ENCODE peak calls at places on chromosomes 16 and 17, in ten cellular contexts. One of them, this sample, is unnamed.

GRCh38 chr17:8153550-8153956 is 1.3 kb upstream of the PER1 start:
- DNase-seq in gastrocnemius medialis: peak; percentile 78
- DNase-seq in lower lobe of right lung: peak; percentile 81
- DNase-seq in sigmoid colon: peak; percentile 94
- DNase-seq in naive thymus-derived CD4-positive, alpha-beta T cell: peak; percentile 44
- DNase-seq in body of pancreas: peak; percentile 97
- DNase-seq in NB4: peak; percentile 47
- DNase-seq in ascending aorta: peak; percentile 94
- DNase-seq in transverse colon: peak; percentile 85
- DNase-seq in H7: peak; percentile 47
- DNase-seq in this sample: peak; percentile 95

GRCh38 chr16:11546522-11547485 is 39.9 kb downstream of the LITAF start:
- DNase-seq in gastrocnemius medialis: no peak
- DNase-seq in lower lobe of right lung: no peak
- DNase-seq in sigmoid colon: no peak
- DNase-seq in naive thymus-derived CD4-positive, alpha-beta T cell: no peak
- DNase-seq in body of pancreas: no peak
- DNase-seq in NB4: no peak
- DNase-seq in ascending aorta: no peak
- DNase-seq in transverse colon: no peak
- DNase-seq in H7: no peak
- DNase-seq in this sample: no peak

GRCh38 chr16:3734758-3735221 is 17.5 kb upstream of the TRAP1 start:
- DNase-seq in gastrocnemius medialis: no peak
- DNase-seq in lower lobe of right lung: no peak
- DNase-seq in sigmoid colon: peak; percentile 60
- DNase-seq in naive thymus-derived CD4-positive, alpha-beta T cell: no peak
- DNase-seq in body of pancreas: no peak
- DNase-seq in NB4: no peak
- DNase-seq in ascending aorta: no peak
- DNase-seq in transverse colon: no peak
- DNase-seq in H7: no peak
- DNase-seq in this sample: no peak

GRCh38 chr16:14462811-14463210 is 167.2 kb downstream of the PARN start:
- DNase-seq in gastrocnemius medialis: no peak
- DNase-seq in lower lobe of right lung: no peak
- DNase-seq in sigmoid colon: no peak
- DNase-seq in naive thymus-derived CD4-positive, alpha-beta T cell: no peak
- DNase-seq in body of pancreas: no peak
- DNase-seq in NB4: no peak
- DNase-seq in ascending aorta: no peak
- DNase-seq in transverse colon: no peak
- DNase-seq in H7: no peak
- DNase-seq in this sample: no peak

GRCh38 chr17:18217412-18218015 is 7.9 kb upstream of the LLGL1 start:
- DNase-seq in gastrocnemius medialis: peak; percentile 38
- DNase-seq in lower lobe of right lung: peak; percentile 82
- DNase-seq in sigmoid colon: peak; percentile 87
- DNase-seq in naive thymus-derived CD4-positive, alpha-beta T cell: peak; percentile 60
- DNase-seq in body of pancreas: peak; percentile 80
- DNase-seq in NB4: peak; percentile 86
- DNase-seq in ascending aorta: peak; percentile 84
- DNase-seq in transverse colon: peak; percentile 82
- DNase-seq in H7: peak; percentile 92
- DNase-seq in this sample: no peak

GRCh38 chr17:633133-633532 is 81.5 kb downstream of the VPS53 start:
- DNase-seq in gastrocnemius medialis: no peak
- DNase-seq in lower lobe of right lung: no peak
- DNase-seq in sigmoid colon: no peak
- DNase-seq in naive thymus-derived CD4-positive, alpha-beta T cell: no peak
- DNase-seq in body of pancreas: no peak
- DNase-seq in NB4: no peak
- DNase-seq in ascending aorta: no peak
- DNase-seq in transverse colon: no peak
- DNase-seq in H7: no peak
- DNase-seq in this sample: peak; percentile 5

GRCh38 chr16:89602273-89602951 is 11.0 kb upstream of the DPEP1 start:
- DNase-seq in gastrocnemius medialis: no peak
- DNase-seq in lower lobe of right lung: no peak
- DNase-seq in sigmoid colon: no peak
- DNase-seq in naive thymus-derived CD4-positive, alpha-beta T cell: peak; percentile 37
- DNase-seq in body of pancreas: no peak
- DNase-seq in NB4: peak; percentile 88
- DNase-seq in ascending aorta: no peak
- DNase-seq in transverse colon: no peak
- DNase-seq in H7: peak; percentile 92
- DNase-seq in this sample: peak; percentile 43

GRCh38 chr17:26731005-26731921 is 562.7 kb upstream of the WSB1 start:
- DNase-seq in gastrocnemius medialis: no peak
- DNase-seq in lower lobe of right lung: no peak
- DNase-seq in sigmoid colon: no peak
- DNase-seq in naive thymus-derived CD4-positive, alpha-beta T cell: no peak
- DNase-seq in body of pancreas: no peak
- DNase-seq in NB4: no peak
- DNase-seq in ascending aorta: no peak
- DNase-seq in transverse colon: no peak
- DNase-seq in H7: no peak
- DNase-seq in this sample: no peak

GRCh38 chr16:16096161-16096857 is 127.0 kb downstream of the ABCC6 start:
- DNase-seq in gastrocnemius medialis: no peak
- DNase-seq in lower lobe of right lung: no peak
- DNase-seq in sigmoid colon: peak; percentile 92
- DNase-seq in naive thymus-derived CD4-positive, alpha-beta T cell: no peak
- DNase-seq in body of pancreas: peak; percentile 43
- DNase-seq in NB4: no peak
- DNase-seq in ascending aorta: peak; percentile 87
- DNase-seq in transverse colon: peak; percentile 39
- DNase-seq in H7: no peak
- DNase-seq in this sample: peak; percentile 25

GRCh38 chr16:27434141-27435051 is 32.4 kb downstream of the IL21R start:
- DNase-seq in gastrocnemius medialis: no peak
- DNase-seq in lower lobe of right lung: no peak
- DNase-seq in sigmoid colon: peak; percentile 48
- DNase-seq in naive thymus-derived CD4-positive, alpha-beta T cell: no peak
- DNase-seq in body of pancreas: no peak
- DNase-seq in NB4: no peak
- DNase-seq in ascending aorta: peak; percentile 55
- DNase-seq in transverse colon: no peak
- DNase-seq in H7: no peak
- DNase-seq in this sample: no peak

GRCh38 chr16:51500306-51500705 is 349.2 kb upstream of the SALL1 start:
- DNase-seq in gastrocnemius medialis: no peak
- DNase-seq in lower lobe of right lung: no peak
- DNase-seq in sigmoid colon: no peak
- DNase-seq in naive thymus-derived CD4-positive, alpha-beta T cell: no peak
- DNase-seq in body of pancreas: no peak
- DNase-seq in NB4: no peak
- DNase-seq in ascending aorta: no peak
- DNase-seq in transverse colon: no peak
- DNase-seq in H7: no peak
- DNase-seq in this sample: no peak

GRCh38 chr17:35174835-35175334 is 19.3 kb downstream of the SLC35G3 start:
- DNase-seq in gastrocnemius medialis: no peak
- DNase-seq in lower lobe of right lung: no peak
- DNase-seq in sigmoid colon: no peak
- DNase-seq in naive thymus-derived CD4-positive, alpha-beta T cell: no peak
- DNase-seq in body of pancreas: no peak
- DNase-seq in NB4: no peak
- DNase-seq in ascending aorta: peak; percentile 7
- DNase-seq in transverse colon: no peak
- DNase-seq in H7: no peak
- DNase-seq in this sample: no peak

GRCh38 chr17:35169964-35170363 is 22.3 kb downstream of the UNC45B start:
- DNase-seq in gastrocnemius medialis: no peak
- DNase-seq in lower lobe of right lung: no peak
- DNase-seq in sigmoid colon: no peak
- DNase-seq in naive thymus-derived CD4-positive, alpha-beta T cell: no peak
- DNase-seq in body of pancreas: no peak
- DNase-seq in NB4: no peak
- DNase-seq in ascending aorta: peak; percentile 39
- DNase-seq in transverse colon: no peak
- DNase-seq in H7: no peak
- DNase-seq in this sample: no peak

GRCh38 chr17:35170968-35171771 is 23.0 kb downstream of the SLC35G3 start:
- DNase-seq in gastrocnemius medialis: no peak
- DNase-seq in lower lobe of right lung: no peak
- DNase-seq in sigmoid colon: no peak
- DNase-seq in naive thymus-derived CD4-positive, alpha-beta T cell: peak; percentile 77
- DNase-seq in body of pancreas: no peak
- DNase-seq in NB4: peak; percentile 23
- DNase-seq in ascending aorta: peak; percentile 55
- DNase-seq in transverse colon: no peak
- DNase-seq in H7: no peak
- DNase-seq in this sample: no peak

GRCh38 chr17:35175638-35176415 is 18.4 kb downstream of the SLC35G3 start:
- DNase-seq in gastrocnemius medialis: no peak
- DNase-seq in lower lobe of right lung: no peak
- DNase-seq in sigmoid colon: no peak
- DNase-seq in naive thymus-derived CD4-positive, alpha-beta T cell: no peak
- DNase-seq in body of pancreas: no peak
- DNase-seq in NB4: no peak
- DNase-seq in ascending aorta: no peak
- DNase-seq in transverse colon: no peak
- DNase-seq in H7: no peak
- DNase-seq in this sample: no peak

DNA sequence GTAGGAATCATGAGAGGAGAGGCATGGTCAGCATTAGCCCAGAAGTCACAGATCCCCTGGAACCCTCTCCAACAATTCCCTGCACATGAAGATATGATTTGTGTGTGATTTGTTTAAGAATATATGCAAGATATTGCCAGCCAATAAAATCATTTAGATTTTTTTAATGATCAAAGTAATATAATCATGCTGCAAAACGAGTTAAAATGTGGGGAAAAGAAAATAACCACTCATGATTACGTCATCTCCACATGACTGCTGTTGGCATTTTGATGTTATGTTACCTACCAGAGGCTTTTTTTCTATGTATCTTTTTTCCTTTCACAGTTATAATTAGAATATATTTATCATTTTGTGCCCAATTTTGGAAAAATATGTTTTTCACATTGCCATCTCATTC is 22.4 kb downstream of the SLC35G3 start:
- DNase-seq in gastrocnemius medialis: no peak
- DNase-seq in lower lobe of right lung: no peak
- DNase-seq in sigmoid colon: no peak
- DNase-seq in naive thymus-derived CD4-positive, alpha-beta T cell: peak; percentile 62
- DNase-seq in body of pancreas: no peak
- DNase-seq in NB4: no peak
- DNase-seq in ascending aorta: no peak
- DNase-seq in transverse colon: no peak
- DNase-seq in H7: no peak
- DNase-seq in this sample: no peak
- H3K4me3 ChIP-seq in gastrocnemius medialis: no peak overlapping the region
- H3K4me3 ChIP-seq in lower lobe of right lung: no peak overlapping the region
- H3K4me3 ChIP-seq in sigmoid colon: no peak overlapping the region
- H3K4me3 ChIP-seq in naive thymus-derived CD4-positive, alpha-beta T cell: peak overlapping the region; percentile 25
- H3K4me3 ChIP-seq in body of pancreas: no peak overlapping the region
- H3K4me3 ChIP-seq in NB4: no peak overlapping the region
- H3K4me3 ChIP-seq in ascending aorta: no peak overlapping the region
- H3K4me3 ChIP-seq in transverse colon: no peak overlapping the region
- H3K4me3 ChIP-seq in H7: no peak overlapping the region
- H3K4me3 ChIP-seq in this sample: no peak overlapping the region

GRCh38 chr16:30895592-30896202 is 717 bp upstream of the CTF1 start:
- DNase-seq in gastrocnemius medialis: no peak
- DNase-seq in lower lobe of right lung: no peak
- DNase-seq in sigmoid colon: no peak
- DNase-seq in naive thymus-derived CD4-positive, alpha-beta T cell: no peak
- DNase-seq in body of pancreas: no peak
- DNase-seq in NB4: no peak
- DNase-seq in ascending aorta: no peak
- DNase-seq in transverse colon: no peak
- DNase-seq in H7: no peak
- DNase-seq in this sample: no peak
- H3K4me3 ChIP-seq in gastrocnemius medialis: peak overlapping the region; percentile 87
- H3K4me3 ChIP-seq in lower lobe of right lung: peak overlapping the region; percentile 65
- H3K4me3 ChIP-seq in sigmoid colon: peak overlapping the region; percentile 83
- H3K4me3 ChIP-seq in naive thymus-derived CD4-positive, alpha-beta T cell: no peak overlapping the region
- H3K4me3 ChIP-seq in body of pancreas: no peak overlapping the region
- H3K4me3 ChIP-seq in NB4: no peak overlapping the region
- H3K4me3 ChIP-seq in ascending aorta: peak overlapping the region; percentile 73
- H3K4me3 ChIP-seq in transverse colon: peak overlapping the region; percentile 41
- H3K4me3 ChIP-seq in H7: peak overlapping the region; percentile 60
- H3K4me3 ChIP-seq in this sample: peak overlapping the region; percentile 59

GRCh38 chr17:31488982-31489294 is 97.5 kb downstream of the RAB11FIP4 start:
- DNase-seq in gastrocnemius medialis: no peak
- DNase-seq in lower lobe of right lung: no peak
- DNase-seq in sigmoid colon: no peak
- DNase-seq in naive thymus-derived CD4-positive, alpha-beta T cell: peak; percentile 17
- DNase-seq in body of pancreas: no peak
- DNase-seq in NB4: no peak
- DNase-seq in ascending aorta: no peak
- DNase-seq in transverse colon: no peak
- DNase-seq in H7: peak; percentile 49
- DNase-seq in this sample: no peak
- H3K4me3 ChIP-seq in gastrocnemius medialis: peak overlapping the region; percentile 51
- H3K4me3 ChIP-seq in lower lobe of right lung: peak overlapping the region; percentile 68
- H3K4me3 ChIP-seq in sigmoid colon: peak overlapping the region; percentile 57
- H3K4me3 ChIP-seq in naive thymus-derived CD4-positive, alpha-beta T cell: peak overlapping the region; percentile 79
- H3K4me3 ChIP-seq in body of pancreas: peak overlapping the region; percentile 51
- H3K4me3 ChIP-seq in NB4: no peak overlapping the region
- H3K4me3 ChIP-seq in ascending aorta: peak overlapping the region; percentile 74
- H3K4me3 ChIP-seq in transverse colon: peak overlapping the region; percentile 71
- H3K4me3 ChIP-seq in H7: peak overlapping the region; percentile 68
- H3K4me3 ChIP-seq in this sample: no peak overlapping the region

GRCh38 chr17:81144423-81144781 is 20.9 kb upstream of the PVALEF start:
- DNase-seq in gastrocnemius medialis: no peak
- DNase-seq in lower lobe of right lung: no peak
- DNase-seq in sigmoid colon: no peak
- DNase-seq in naive thymus-derived CD4-positive, alpha-beta T cell: no peak
- DNase-seq in body of pancreas: no peak
- DNase-seq in NB4: no peak
- DNase-seq in ascending aorta: no peak
- DNase-seq in transverse colon: no peak
- DNase-seq in H7: no peak
- DNase-seq in this sample: no peak

GRCh38 chr17:81143200-81143527 is 22.1 kb upstream of the PVALEF start:
- DNase-seq in gastrocnemius medialis: no peak
- DNase-seq in lower lobe of right lung: no peak
- DNase-seq in sigmoid colon: no peak
- DNase-seq in naive thymus-derived CD4-positive, alpha-beta T cell: no peak
- DNase-seq in body of pancreas: no peak
- DNase-seq in NB4: no peak
- DNase-seq in ascending aorta: no peak
- DNase-seq in transverse colon: no peak
- DNase-seq in H7: no peak
- DNase-seq in this sample: no peak

GRCh38 chr17:81143717-81144422 is 21.4 kb upstream of the PVALEF start:
- DNase-seq in gastrocnemius medialis: no peak
- DNase-seq in lower lobe of right lung: no peak
- DNase-seq in sigmoid colon: no peak
- DNase-seq in naive thymus-derived CD4-positive, alpha-beta T cell: no peak
- DNase-seq in body of pancreas: no peak
- DNase-seq in NB4: no peak
- DNase-seq in ascending aorta: no peak
- DNase-seq in transverse colon: no peak
- DNase-seq in H7: no peak
- DNase-seq in this sample: no peak

GRCh38 chr17:81140695-81141094 is 24.6 kb upstream of the PVALEF start:
- DNase-seq in gastrocnemius medialis: no peak
- DNase-seq in lower lobe of right lung: no peak
- DNase-seq in sigmoid colon: no peak
- DNase-seq in naive thymus-derived CD4-positive, alpha-beta T cell: no peak
- DNase-seq in body of pancreas: no peak
- DNase-seq in NB4: no peak
- DNase-seq in ascending aorta: no peak
- DNase-seq in transverse colon: no peak
- DNase-seq in H7: no peak
- DNase-seq in this sample: no peak

GRCh38 chr17:81142301-81143199 is 22.8 kb upstream of the PVALEF start:
- DNase-seq in gastrocnemius medialis: peak; percentile 47
- DNase-seq in lower lobe of right lung: peak; percentile 88
- DNase-seq in sigmoid colon: peak; percentile 85
- DNase-seq in naive thymus-derived CD4-positive, alpha-beta T cell: peak; percentile 52
- DNase-seq in body of pancreas: peak; percentile 87
- DNase-seq in NB4: peak; percentile 82
- DNase-seq in ascending aorta: peak; percentile 87
- DNase-seq in transverse colon: peak; percentile 81
- DNase-seq in H7: peak; percentile 91
- DNase-seq in this sample: peak; percentile 16
- H3K4me3 ChIP-seq in gastrocnemius medialis: no peak overlapping the region
- H3K4me3 ChIP-seq in lower lobe of right lung: no peak overlapping the region
- H3K4me3 ChIP-seq in sigmoid colon: no peak overlapping the region
- H3K4me3 ChIP-seq in naive thymus-derived CD4-positive, alpha-beta T cell: no peak overlapping the region
- H3K4me3 ChIP-seq in body of pancreas: no peak overlapping the region
- H3K4me3 ChIP-seq in NB4: no peak overlapping the region
- H3K4me3 ChIP-seq in ascending aorta: no peak overlapping the region
- H3K4me3 ChIP-seq in transverse colon: no peak overlapping the region
- H3K4me3 ChIP-seq in H7: no peak overlapping the region
- H3K4me3 ChIP-seq in this sample: no peak overlapping the region